ENCODE peak calls at places on chromosome X, in four cellular contexts. O, V, G and T are unnamed samples. For H3K9me3, the result is how much of the 10 kb centered on the place peaks cover.

GRCh38 chrX:153845842-153846241 is 15.5 kb upstream of the PDZD4 start:
- DNase-seq in G (no peak), O (no peak), V (no peak), T (no peak)

GRCh38 chrX:131264053-131264452 is 25.1 kb downstream of the IGSF1 start:
- DNase-seq in G (no peak), O (no peak), V (no peak), T (no peak)

GRCh38 chrX:106706466-106706865 is 20.0 kb upstream of the RNF128 start:
- DNase-seq in O (no peak), G (no peak), V (no peak), T (no peak)

GRCh38 chrX:41889317-41890025 is 33.9 kb downstream of the CASK start:
- DNase-seq in G (peak), O (peak), V (no peak), T (peak)

GRCh38 chrX:148380614-148381561 is 119.5 kb upstream of the AFF2 start:
- DNase-seq in O (no peak), G (no peak), V (no peak), T (no peak)

GRCh38 chrX:44891642-44892041 is 18.7 kb downstream of the KDM6A start:
- DNase-seq in V (no peak), O (no peak), G (no peak), T (no peak)

GRCh38 chrX:140589657-140590056 is 84.8 kb upstream of the SOX3 start:
- DNase-seq in V (no peak), O (no peak), G (no peak), T (no peak)

GRCh38 chrX:47283015-47283771 is 50.4 kb downstream of the USP11 start:
- DNase-seq in V (peak), O (peak), G (no peak), T (no peak)

GRCh38 chrX:7198499-7198898 is 50.5 kb upstream of the PUDP start:
- DNase-seq in V (no peak), O (no peak), G (no peak), T (no peak)

GRCh38 chrX:12970691-12971202 is 4.2 kb upstream of the TMSB4X start:
- DNase-seq in G (no peak), V (peak), O (peak), T (peak)

DNA sequence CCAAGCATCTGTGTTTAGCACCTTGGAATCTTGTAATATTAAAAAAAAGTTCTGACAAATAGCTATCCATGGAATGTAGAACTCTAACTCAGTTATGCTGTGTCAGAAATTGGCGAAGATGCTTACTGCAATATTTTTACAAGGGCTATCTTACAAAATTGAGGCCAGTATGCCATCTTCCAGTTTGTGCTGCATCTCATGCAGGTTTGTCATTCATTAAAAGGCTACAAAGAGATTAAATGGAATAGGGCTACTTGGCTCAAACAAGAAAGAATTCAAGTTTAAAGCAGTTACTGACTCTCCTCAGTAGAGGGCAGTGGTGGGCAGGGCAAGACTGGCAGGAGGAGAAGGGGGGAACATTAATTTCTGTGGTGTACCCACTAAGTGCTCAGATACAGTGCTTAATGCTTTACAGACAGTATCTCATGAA is 66.5 kb downstream of the SHROOM4 start:
- DNase-seq in O (peak), G (peak), V (peak), T (peak)
- TF ChIP-seq MYC in O (no peak), G (no peak), V (no peak), T (no peak)

GRCh38 chrX:28876415-28876814 is 289.2 kb downstream of the IL1RAPL1 start:
- DNase-seq in G (no peak), V (no peak), O (no peak), T (no peak)

GRCh38 chrX:28880136-28880535 is 292.9 kb downstream of the IL1RAPL1 start:
- DNase-seq in O (no peak), G (no peak), V (no peak), T (no peak)

DNA sequence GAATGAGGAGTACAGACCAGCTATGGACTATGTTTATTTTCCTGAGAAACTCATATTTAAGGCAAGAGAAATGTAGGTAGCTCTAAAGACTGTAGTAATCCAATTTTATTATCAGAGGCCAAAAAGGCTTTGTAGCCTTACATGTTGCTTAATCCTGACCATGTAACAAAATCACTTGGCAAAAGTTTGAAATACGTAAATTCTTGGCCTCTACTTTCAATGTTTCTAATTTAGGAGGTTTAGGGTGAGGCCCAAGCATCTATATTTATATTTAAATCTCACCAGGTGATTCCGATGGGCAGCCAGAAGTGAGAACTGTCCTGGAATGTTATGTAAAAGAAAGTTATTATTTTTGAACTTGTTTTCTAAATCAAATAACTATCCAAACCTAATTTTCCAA is 289.7 kb downstream of the IL1RAPL1 start:
- DNase-seq in G (no peak), V (no peak), O (no peak), T (no peak)
- H3K9me3 ChIP-seq in G (under half), V (under half), O (under half), T (under half)

GRCh38 chrX:150036181-150036580 is 97.9 kb upstream of the EOLA2 start:
- DNase-seq in V (no peak), O (peak), G (peak), T (peak)
- TF ChIP-seq MYC in V (no peak), O (no peak), G (no peak), T (no peak)

DNA sequence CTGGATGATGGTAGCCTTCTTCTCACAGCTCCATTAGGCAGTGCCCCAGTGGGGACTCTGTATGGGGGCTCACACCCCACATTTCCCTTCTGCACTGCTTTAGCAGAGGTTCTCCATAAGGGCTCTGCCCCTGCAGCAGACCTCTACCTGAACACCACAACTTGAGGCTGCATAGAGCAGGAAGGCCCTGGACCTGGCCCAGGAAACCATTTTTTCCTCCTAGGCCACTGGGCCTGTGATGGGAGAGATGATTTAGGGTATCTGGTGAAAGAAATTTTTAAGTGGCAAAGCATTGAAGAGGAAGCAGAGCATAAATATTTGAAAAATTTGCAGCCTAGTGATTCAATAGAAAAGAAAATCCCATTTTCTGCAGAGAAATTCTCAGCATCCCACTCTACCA is 17.3 kb downstream of the F8A3 start:
- DNase-seq in V (no peak), O (no peak), G (no peak), T (no peak)
- H3K9me3 ChIP-seq in V (under half), O (under half), G (under half), T (under half)

GRCh38 chrX:134801267-134801666 is 143.0 kb upstream of the PLAC1 start:
- DNase-seq in V (peak), O (peak), G (no peak), T (peak)
- TF ChIP-seq MYC in V (no peak), O (no peak), G (no peak), T (no peak)